ENCODE peak calls at places on chromosomes 4 and X, in seven cellular contexts. W is ascending aorta, L is fibroblast of lung, Y is left ventricle myocardium inferior, U is endodermal cell, J is ovary, B is heart left ventricle. I is an unnamed sample.

GRCh38 chr4:15926486-15926885 is 12.1 kb downstream of the FGFBP1 start:
- DNase-seq in W (no peak), L (no peak), Y (no peak), U (no peak), J (no peak), B (no peak), I (peak; percentile 84)

GRCh38 chr4:29278580-29278979 is 1441.6 kb upstream of the PCDH7 start:
- DNase-seq in W (no peak), L (peak; percentile 50), Y (no peak), U (no peak), J (no peak), B (no peak), I (no peak)

GRCh38 chr4:17511041-17511949 is 595 bp downstream of the QDPR start:
- DNase-seq in W (peak; percentile 68), L (peak; percentile 41), Y (peak; percentile 56), U (peak; percentile 79), J (peak; percentile 77), B (peak; percentile 57), I (peak; percentile 10)

GRCh38 chrX:131577999-131578734 is 34.3 kb downstream of the OR13H1 start:
- DNase-seq in W (no peak), L (no peak), Y (no peak), U (no peak), J (no peak), B (no peak), I (no peak)

GRCh38 chr4:17587094-17587822 is 10.3 kb downstream of the LAP3 start:
- DNase-seq in W (no peak), L (no peak), Y (no peak), U (no peak), J (no peak), B (no peak), I (no peak)

GRCh38 chr4:90074322-90074886 is 52.8 kb upstream of the CCSER1 start:
- DNase-seq in W (no peak), L (no peak), Y (no peak), U (peak; percentile 66), J (no peak), B (no peak), I (no peak)

GRCh38 chrX:22320236-22320635 is 47.5 kb downstream of the CBLL2 start:
- DNase-seq in W (no peak), L (no peak), Y (no peak), U (no peak), J (no peak), B (no peak), I (no peak)

GRCh38 chr4:142016031-142016430 is 379.6 kb downstream of the IL15 start:
- DNase-seq in W (no peak), L (no peak), Y (no peak), U (no peak), J (no peak), B (no peak), I (no peak)

GRCh38 chrX:13387656-13388421 is 68.0 kb upstream of the ATXN3L start:
- DNase-seq in W (no peak), L (no peak), Y (no peak), U (no peak), J (no peak), B (no peak), I (peak; percentile 69)

GRCh38 chrX:101478366-101478765 is 6.9 kb upstream of the ARMCX4 start:
- DNase-seq in W (no peak), L (no peak), Y (no peak), U (no peak), J (no peak), B (no peak), I (no peak)

GRCh38 chrX:111040377-111041017 is 55.5 kb upstream of the PAK3 start:
- DNase-seq in W (no peak), L (no peak), Y (no peak), U (no peak), J (no peak), B (no peak), I (peak; percentile 81)

GRCh38 chrX:131262738-131263679 is 26.1 kb downstream of the IGSF1 start:
- DNase-seq in W (no peak), L (peak; percentile 0), Y (no peak), U (peak; percentile 88), J (no peak), B (no peak), I (peak; percentile 0)

GRCh38 chr4:52641853-52642563 is 17.1 kb downstream of the USP46 start:
- DNase-seq in W (no peak), L (peak; percentile 39), Y (no peak), U (no peak), J (no peak), B (no peak), I (peak; percentile 93)

GRCh38 chr4:100257567-100257966 is 67.3 kb upstream of the DDIT4L start:
- DNase-seq in W (no peak), L (no peak), Y (no peak), U (peak; percentile 61), J (no peak), B (no peak), I (peak; percentile 66)

GRCh38 chrX:98380556-98380955 is 1496.8 kb downstream of the RPA4 start:
- DNase-seq in W (no peak), L (no peak), Y (no peak), U (peak; percentile 63), J (no peak), B (no peak), I (no peak)

GRCh38 chr4:129231907-129232626 is 136.1 kb downstream of the C4orf33 start:
- DNase-seq in W (no peak), L (no peak), Y (no peak), U (no peak), J (no peak), B (no peak), I (peak; percentile 8)

GRCh38 chr4:107035711-107036601 is at the start of gene DKK2:
- DNase-seq in W (peak; percentile 63), L (no peak), Y (no peak), U (peak; percentile 67), J (peak; percentile 29), B (no peak), I (peak; percentile 27)

GRCh38 chr4:74537459-74537858 is 92.5 kb downstream of the AREG start:
- DNase-seq in W (no peak), L (no peak), Y (no peak), U (no peak), J (no peak), B (no peak), I (peak; percentile 65)

GRCh38 chr4:48137766-48138349 is 3.8 kb upstream of the TXK start:
- DNase-seq in W (no peak), L (no peak), Y (no peak), U (no peak), J (no peak), B (no peak), I (no peak)

GRCh38 chrX:110216027-110216426 is 101.9 kb downstream of the AMMECR1 start:
- DNase-seq in W (no peak), L (no peak), Y (no peak), U (no peak), J (no peak), B (no peak), I (no peak)

GRCh38 chrX:33892670-33893069 is 239.4 kb downstream of the FAM47A start:
- DNase-seq in W (no peak), L (no peak), Y (no peak), U (no peak), J (no peak), B (no peak), I (no peak)

GRCh38 chr4:158176108-158176507 is 3.3 kb upstream of the GASK1B start:
- DNase-seq in W (peak; percentile 81), L (no peak), Y (no peak), U (no peak), J (no peak), B (no peak), I (peak; percentile 72)

DNA sequence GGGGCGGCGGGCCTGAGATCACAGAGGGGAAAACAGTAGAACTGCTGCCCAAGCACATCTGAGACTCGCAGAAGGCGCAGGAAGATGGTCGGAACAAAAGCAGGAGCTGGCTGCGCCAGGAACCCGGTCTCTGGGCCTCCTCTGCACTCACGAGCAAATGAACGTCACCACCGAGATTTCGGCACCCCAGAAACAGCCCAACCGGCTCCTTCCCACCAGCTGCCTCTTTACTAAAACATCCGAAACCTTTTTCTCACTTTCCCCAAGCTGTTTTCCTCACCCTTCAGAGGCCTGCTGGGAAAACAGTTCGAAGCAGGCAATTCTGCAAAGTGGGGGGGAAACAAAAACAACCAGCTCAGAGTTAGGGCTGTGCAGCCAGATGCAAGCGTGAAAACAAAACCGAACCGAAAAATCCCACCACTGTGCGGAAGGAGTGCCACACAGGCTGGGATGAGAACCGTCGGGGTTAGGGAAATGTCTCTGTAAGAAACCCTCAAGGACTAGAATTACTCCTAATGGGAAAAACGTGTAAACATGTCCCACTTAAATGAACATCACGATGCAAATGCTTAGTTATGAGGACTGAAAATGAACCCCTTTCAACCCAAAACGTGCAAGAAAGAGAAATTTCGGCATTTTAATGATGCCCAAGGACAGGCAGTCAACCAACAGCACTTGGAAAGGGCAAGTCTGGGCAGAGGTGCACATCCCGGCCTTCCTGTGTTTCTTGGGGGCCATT is 15.9 kb downstream of the DHRSX start:
- DNase-seq in W (no peak), L (peak; percentile 71), Y (no peak), U (peak; percentile 62), J (peak; percentile 73), B (no peak), I (peak; percentile 30)
- H3K4me3 ChIP-seq in W (peak overlapping the region; percentile 4), L (peak overlapping the region; percentile 43), Y (peak overlapping the region; percentile 52), U (no peak overlapping the region), J (peak overlapping the region; percentile 20), B (peak overlapping the region; percentile 37), I (no peak overlapping the region)

GRCh38 chrX:125475482-125475881 is 155.8 kb downstream of the TEX13C start:
- DNase-seq in W (no peak), L (no peak), Y (no peak), U (no peak), J (no peak), B (no peak), I (no peak)
- H3K27me3 ChIP-seq in W (no peaks in the 10 kb centered on the region), L (no peaks in the 10 kb centered on the region), Y (no peaks in the 10 kb centered on the region), U (no peaks in the 10 kb centered on the region), J (no peaks in the 10 kb centered on the region), B (no peaks in the 10 kb centered on the region), I (no peaks in the 10 kb centered on the region)

DNA sequence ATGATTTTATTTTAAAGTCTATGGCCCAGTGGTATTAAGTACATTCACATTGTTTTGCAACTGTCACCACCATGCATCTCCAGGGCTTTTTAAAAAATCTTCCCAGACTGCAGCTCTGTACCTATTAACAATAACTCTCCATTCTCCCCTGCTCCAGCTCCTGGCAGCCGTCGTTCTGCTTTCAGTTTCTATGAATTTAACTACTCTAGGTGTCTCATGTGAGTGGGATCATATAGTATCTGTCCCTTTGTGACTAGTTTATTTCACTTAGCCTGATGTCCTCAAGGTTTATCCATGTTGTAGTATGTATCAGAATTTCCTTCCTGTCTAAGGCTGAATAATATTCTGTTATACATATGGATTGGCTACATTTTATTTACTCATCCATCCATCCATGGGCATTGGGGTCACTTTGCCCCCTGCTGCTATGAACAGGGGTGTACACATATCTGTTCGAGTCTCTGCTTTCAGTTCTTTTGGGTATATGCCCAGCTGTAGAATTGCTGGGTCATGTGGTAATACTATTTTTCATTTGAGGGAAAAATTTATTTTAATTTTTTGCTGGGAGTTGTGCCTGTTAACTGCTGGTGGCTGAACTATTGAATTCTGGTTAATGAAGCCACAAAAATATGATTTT is 131.3 kb downstream of the ARHGAP10 start:
- DNase-seq in W (no peak), L (peak; percentile 60), Y (no peak), U (no peak), J (no peak), B (no peak), I (no peak)
- TF ChIP-seq CTCF in W (no peak), L (no peak), Y (no peak), U (no peak), J (peak; percentile 16), B (no peak), I (no peak)

DNA sequence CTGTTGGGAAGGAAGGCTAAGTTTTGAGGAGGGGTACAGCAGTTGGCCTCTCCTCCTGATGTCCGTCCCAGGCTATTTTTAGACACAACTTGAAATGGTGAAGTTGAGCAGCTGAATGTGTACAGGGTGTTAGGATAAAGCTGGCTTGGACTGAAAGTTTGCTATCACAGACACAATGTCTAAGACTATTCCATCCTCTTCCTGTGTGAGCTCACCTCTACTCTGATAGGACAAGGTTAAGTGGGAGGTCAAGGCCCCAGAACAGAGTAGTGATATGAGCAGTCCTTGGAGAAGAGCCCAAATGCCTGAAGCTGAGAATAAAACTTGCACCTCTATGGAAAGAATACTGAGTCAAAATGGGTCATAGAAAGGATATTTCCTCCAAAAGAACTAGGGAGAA is 4.1 kb downstream of the ATP1B4 start:
- DNase-seq in W (no peak), L (no peak), Y (no peak), U (no peak), J (no peak), B (no peak), I (no peak)
- H3K4me3 ChIP-seq in W (no peak overlapping the region), L (no peak overlapping the region), Y (no peak overlapping the region), U (no peak overlapping the region), J (no peak overlapping the region), B (no peak overlapping the region), I (no peak overlapping the region)

I was measured in bronchial epithelial cell.